ENCODE peak calls at places on chromosome 3, in five cellular contexts. J is breast epithelium, V is upper lobe of left lung, L is sigmoid colon, U is stomach. C is an unnamed sample.

GRCh38 chr3:79086514-79086913 is 681.3 kb downstream of the ROBO1 start:
- DNase-seq in L (peak), V (no peak), U (peak), J (no peak), C (no peak)

GRCh38 chr3:117628896-117629295 is 919.3 kb downstream of the TUSC7 start:
- DNase-seq in V (no peak), L (peak), U (peak), J (peak), C (no peak)

GRCh38 chr3:71972031-71972430 is 187.1 kb upstream of the PROK2 start:
- DNase-seq in L (no peak), U (no peak), J (peak), V (no peak), C (no peak)

GRCh38 chr3:130894130-130894872 is 417 bp downstream of the ATP2C1 start:
- DNase-seq in V (peak), U (peak), J (no peak), L (peak), C (peak)

GRCh38 chr3:197311591-197311990 is 13.2 kb upstream of the DLG1 start:
- DNase-seq in J (no peak), L (no peak), U (no peak), V (no peak), C (no peak)

GRCh38 chr3:127403795-127404194 is 115.9 kb upstream of the PRR20G start:
- DNase-seq in U (no peak), L (peak), J (no peak), V (no peak), C (no peak)

GRCh38 chr3:152190636-152191183 is 78.0 kb upstream of the MBNL1 start:
- DNase-seq in V (no peak), J (no peak), L (no peak), U (no peak), C (no peak)

GRCh38 chr3:45607790-45608189 is 13.2 kb downstream of the LIMD1 start:
- DNase-seq in V (no peak), J (no peak), U (no peak), L (no peak), C (peak)

GRCh38 chr3:62600033-62600432 is 226.7 kb upstream of the FEZF2 start:
- DNase-seq in J (no peak), V (no peak), L (no peak), U (no peak), C (no peak)

GRCh38 chr3:87867001-87867400 is 191.8 kb downstream of the CGGBP1 start:
- DNase-seq in L (no peak), U (no peak), V (no peak), J (no peak), C (no peak)

GRCh38 chr3:47578119-47578630 is 490 bp downstream of the CSPG5 start:
- DNase-seq in U (peak), J (no peak), V (peak), L (no peak), C (peak)

GRCh38 chr3:48405971-48406370 is 23.9 kb downstream of the PLXNB1 start:
- DNase-seq in V (no peak), U (no peak), J (peak), L (peak), C (no peak)

GRCh38 chr3:52480768-52481715 is 14.1 kb upstream of the STAB1 start:
- DNase-seq in U (no peak), V (peak), J (no peak), L (no peak), C (no peak)

DNA sequence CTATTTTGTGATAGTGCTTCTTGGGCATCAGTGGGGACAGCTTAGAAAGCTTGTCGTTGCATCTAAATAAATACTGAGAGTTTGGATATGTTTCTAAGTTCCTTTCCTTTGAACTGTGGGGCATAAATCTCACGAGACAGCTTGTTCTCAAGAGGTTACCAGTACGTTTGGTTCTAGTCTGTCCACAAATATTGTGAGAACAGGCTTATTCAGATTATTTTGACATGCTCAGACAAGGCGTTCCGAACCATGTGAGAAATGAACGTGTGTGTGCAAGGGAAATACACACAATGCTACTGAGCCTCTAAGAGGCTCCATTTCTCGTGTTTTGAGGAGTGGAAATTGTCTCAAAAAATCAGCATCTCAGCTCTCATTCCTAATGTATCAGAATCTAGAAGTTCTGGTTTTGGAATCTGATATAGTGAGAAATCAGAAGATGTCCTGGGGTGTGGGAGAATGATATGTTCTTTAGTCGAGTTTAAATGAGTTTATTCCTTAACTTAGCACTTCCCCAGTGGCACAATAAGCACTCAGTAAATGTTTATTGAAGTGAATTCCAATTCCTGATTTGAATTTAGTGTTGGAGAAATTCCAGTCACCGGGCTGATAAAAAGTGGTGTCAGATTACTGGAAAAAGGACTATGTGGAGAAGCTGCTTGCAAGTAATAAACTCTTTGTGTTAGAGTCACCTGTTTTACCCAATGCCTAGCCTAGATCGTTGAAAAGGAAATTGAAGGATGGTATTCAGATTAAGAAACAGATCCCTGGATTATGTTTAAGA is 481.5 kb downstream of the LPP start:
- DNase-seq in L (no peak), J (no peak), V (no peak), U (no peak), C (no peak)
- TF ChIP-seq POLR2AphosphoS5 in L (no peak), J (no peak), V (no peak), U (peak), C (no peak)

GRCh38 chr3:149375824-149376196 is 1.6 kb downstream of the TM4SF1 start:
- DNase-seq in V (no peak), J (no peak), U (no peak), L (no peak), C (no peak)

GRCh38 chr3:149377408-149378111 is at the start of gene TM4SF1:
- DNase-seq in U (peak), V (no peak), L (peak), J (peak), C (no peak)

GRCh38 chr3:149375164-149375823 is 2.2 kb downstream of the TM4SF1 start:
- DNase-seq in L (no peak), J (no peak), V (no peak), U (no peak), C (no peak)

GRCh38 chr3:149378420-149379388 is 1.3 kb upstream of the TM4SF1 start:
- DNase-seq in V (peak), L (no peak), U (no peak), J (no peak), C (no peak)

GRCh38 chr3:149376728-149377407 is 581 bp downstream of the TM4SF1 start:
- DNase-seq in U (no peak), L (no peak), J (no peak), V (no peak), C (no peak)
- H3K4me3 ChIP-seq in U (peak), L (no peak), J (peak), V (peak), C (peak)

DNA sequence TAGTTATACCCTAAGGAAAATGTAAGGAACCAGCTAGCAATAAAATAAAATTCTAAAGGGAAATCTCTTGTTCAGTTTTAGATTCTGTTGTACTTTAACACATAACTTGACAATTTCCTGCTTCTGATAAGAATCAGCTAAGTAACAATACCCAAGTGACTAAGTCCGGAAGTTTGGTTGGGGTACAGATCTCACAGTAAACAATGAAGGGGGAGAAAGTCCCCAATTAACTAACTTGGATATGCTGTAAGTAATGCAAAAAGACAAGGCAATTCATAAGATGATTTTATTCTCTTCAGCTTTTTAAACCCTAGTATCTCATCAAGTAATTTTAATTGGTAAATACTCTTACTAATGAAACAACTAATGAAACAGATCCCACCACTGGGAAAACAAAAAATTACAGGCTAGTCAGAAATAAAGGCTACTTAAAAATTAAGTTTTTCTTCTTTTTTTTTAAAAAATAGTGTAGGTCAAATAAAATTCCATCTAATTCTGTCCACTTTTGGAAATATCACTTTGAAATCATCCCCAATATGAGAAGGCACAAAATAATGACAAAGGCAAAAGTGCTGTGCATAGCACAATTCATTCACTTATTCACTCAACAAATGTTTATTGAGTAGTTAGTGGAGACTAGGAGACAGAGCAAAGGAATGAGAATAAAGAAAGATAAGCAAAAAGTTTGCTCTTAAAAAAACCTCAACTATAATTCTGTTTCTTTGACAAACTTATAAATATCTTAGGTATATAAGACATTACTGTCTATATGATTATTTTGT is 37.8 kb upstream of the IL20RB start:
- DNase-seq in U (no peak), V (no peak), J (no peak), L (no peak), C (no peak)
- TF ChIP-seq POLR2AphosphoS5 in U (no peak), V (no peak), J (no peak), L (no peak), C (no peak)

GRCh38 chr3:186786810-186787375 is 3.5 kb downstream of the EIF4A2 start:
- DNase-seq in L (no peak), V (no peak), U (no peak), J (no peak), C (no peak)
- H3K4me3 ChIP-seq in L (no peak), V (no peak), U (peak), J (no peak), C (no peak)